ENCODE peak calls at places on chromosomes 6 and 20, in ten cellular contexts. K is aorta; Y is stromal cell of bone marrow; E is stimulated activated CD4-positive, alpha-beta T cell treated with anti-CD3 and anti-CD28 coated beads, Interleukin-12 subunit alpha, Interleukin-12 subunit beta, amount 100 ng/mL, for 48 hours; W is B cell; N is heart left ventricle; X is fibroblast of the aortic adventitia; V is non-pigmented ciliary epithelial cell; R is Right ventricle myocardium superior; H is WTC11. M is an unnamed sample.

GRCh38 chr20:20632644-20633043 is 79.8 kb downstream of the RALGAPA2 start:
- DNase-seq in R (no peak), V (no peak), Y (no peak), X (no peak), K (no peak), W (no peak), H (no peak), N (no peak), E (no peak), M (no peak)

GRCh38 chr20:3043381-3043780 is at the start of gene GNRH2:
- DNase-seq in V (no peak), X (no peak), H (no peak), W (no peak), E (no peak), N (no peak), Y (no peak), R (no peak), K (no peak), M (no peak)

GRCh38 chr20:25248501-25249172 is 752 bp downstream of the PYGB start:
- DNase-seq in K (peak), N (no peak), V (no peak), H (peak), W (no peak), E (no peak), X (peak), Y (no peak), R (peak), M (no peak)

GRCh38 chr6:17167327-17167979 is 65.6 kb downstream of the STMND1 start:
- DNase-seq in K (no peak), R (peak), E (no peak), V (no peak), W (no peak), Y (no peak), H (peak), X (peak), N (no peak), M (no peak)

GRCh38 chr6:108588586-108588985 is 27.9 kb downstream of the FOXO3 start:
- DNase-seq in K (no peak), E (no peak), Y (no peak), X (peak), H (no peak), N (no peak), R (no peak), W (no peak), V (no peak), M (no peak)

GRCh38 chr6:29685718-29686326 is 4.9 kb upstream of the ZFP57 start:
- DNase-seq in V (no peak), H (peak), N (no peak), Y (no peak), X (no peak), E (no peak), R (peak), K (peak), W (no peak), M (no peak)

GRCh38 chr6:8657522-8657921 is 222.2 kb upstream of the SLC35B3 start:
- DNase-seq in N (no peak), K (no peak), V (no peak), Y (no peak), X (no peak), R (no peak), H (no peak), E (no peak), W (no peak), M (no peak)

GRCh38 chr6:45738057-45738455 is 277.6 kb downstream of the CLIC5 start:
- DNase-seq in K (no peak), W (no peak), H (no peak), N (no peak), Y (no peak), X (no peak), R (no peak), V (no peak), E (no peak), M (no peak)

GRCh38 chr6:56381852-56382251 is 134.5 kb upstream of the COL21A1 start:
- DNase-seq in V (no peak), E (no peak), Y (no peak), X (no peak), N (no peak), K (no peak), W (no peak), R (no peak), H (no peak), M (no peak)

GRCh38 chr6:108165714-108166663 is at the start of gene NR2E1:
- DNase-seq in K (no peak), V (no peak), R (no peak), H (peak), X (peak), Y (no peak), W (no peak), E (no peak), N (no peak), M (no peak)

GRCh38 chr6:138607478-138608433 is 108.5 kb upstream of the NHSL1 start:
- DNase-seq in N (no peak), H (no peak), X (no peak), V (no peak), W (no peak), R (no peak), Y (no peak), E (no peak), K (no peak), M (no peak)

GRCh38 chr6:112501705-112502104 is 154.6 kb downstream of the RFPL4B start:
- DNase-seq in E (no peak), R (peak), N (no peak), W (no peak), Y (no peak), X (no peak), H (peak), V (no peak), K (no peak), M (no peak)

GRCh38 chr6:29527564-29527963 is 32.0 kb downstream of the UBD start:
- DNase-seq in V (no peak), R (no peak), W (no peak), X (no peak), K (no peak), Y (no peak), N (no peak), E (no peak), H (no peak), M (no peak)

GRCh38 chr6:36334343-36334742 is 2.3 kb downstream of the BNIP5 start:
- DNase-seq in V (no peak), H (no peak), Y (no peak), X (no peak), N (no peak), W (no peak), K (peak), R (no peak), E (no peak), M (no peak)

GRCh38 chr20:34343458-34344255 is 19.4 kb upstream of the ITCH start:
- DNase-seq in X (no peak), V (no peak), Y (no peak), K (no peak), W (no peak), E (no peak), H (no peak), R (no peak), N (no peak), M (no peak)

GRCh38 chr20:50395258-50395729 is 114.9 kb upstream of the PTPN1 start:
- DNase-seq in N (peak), E (no peak), H (no peak), R (peak), V (no peak), W (no peak), Y (no peak), K (peak), X (no peak), M (no peak)

GRCh38 chr6:105400501-105400900 is 2.4 kb downstream of the PREP start:
- DNase-seq in X (peak), R (no peak), E (no peak), H (no peak), N (no peak), W (no peak), K (no peak), Y (no peak), V (no peak), M (no peak)

GRCh38 chr6:20509211-20509610 is 25.0 kb upstream of the CDKAL1 start:
- DNase-seq in V (no peak), W (no peak), X (no peak), H (no peak), R (no peak), K (no peak), N (no peak), E (no peak), Y (no peak), M (no peak)

GRCh38 chr6:170165085-170165484 is 125.8 kb downstream of the DLL1 start:
- DNase-seq in N (peak), Y (no peak), K (peak), E (no peak), H (no peak), R (peak), W (no peak), X (no peak), V (no peak), M (no peak)

GRCh38 chr6:26196846-26197683 is 109.8 kb downstream of the HFE start:
- DNase-seq in H (peak), N (peak), K (peak), W (peak), V (peak), E (peak), Y (peak), R (peak), X (peak), M (peak)

GRCh38 chr6:36545767-36546663 is 1.3 kb downstream of the STK38 start:
- DNase-seq in H (no peak), Y (peak), N (no peak), V (no peak), R (no peak), W (no peak), K (no peak), E (no peak), X (peak), M (peak)

GRCh38 chr20:5674176-5674660 is 76.0 kb upstream of the SHLD1 start:
- DNase-seq in K (no peak), V (no peak), X (no peak), Y (no peak), E (peak), R (no peak), N (no peak), W (peak), H (no peak), M (no peak)

GRCh38 chr6:90028995-90029635 is 134.8 kb downstream of the GJA10 start:
- DNase-seq in H (no peak), R (no peak), W (no peak), N (no peak), E (no peak), X (no peak), K (no peak), V (no peak), Y (no peak), M (no peak)

GRCh38 chr6:1624071-1624847 is 14.5 kb downstream of the FOXC1 start:
- DNase-seq in H (peak), E (no peak), V (no peak), K (no peak), Y (no peak), R (no peak), X (peak), W (no peak), N (no peak), M (no peak)

GRCh38 chr6:74128536-74128935 is 432.5 kb downstream of the CD109 start:
- DNase-seq in E (no peak), Y (peak), K (no peak), X (no peak), R (no peak), H (no peak), V (no peak), N (no peak), W (no peak), M (no peak)

GRCh38 chr6:25202505-25202904 is 76.7 kb upstream of the CARMIL1 start:
- DNase-seq in E (no peak), W (no peak), N (no peak), V (peak), K (no peak), Y (peak), H (no peak), R (no peak), X (peak), M (peak)

GRCh38 chr6:48144024-48144423 is 33.0 kb upstream of the PTCHD4 start:
- DNase-seq in H (no peak), K (no peak), W (no peak), Y (no peak), E (no peak), V (no peak), N (no peak), R (no peak), X (peak), M (no peak)

GRCh38 chr6:73484438-73484837 is 22.9 kb downstream of the MTO1 start:
- DNase-seq in R (no peak), V (no peak), Y (no peak), W (no peak), K (no peak), E (no peak), X (no peak), N (no peak), H (no peak), M (no peak)

GRCh38 chr6:79724816-79725215 is 93.7 kb downstream of the SH3BGRL2 start:
- DNase-seq in Y (no peak), N (no peak), V (no peak), E (no peak), X (no peak), R (peak), W (no peak), K (no peak), H (no peak), M (no peak)

GRCh38 chr20:43404880-43405279 is 52.8 kb upstream of the SRSF6 start:
- DNase-seq in R (no peak), W (no peak), X (peak), V (no peak), Y (no peak), H (peak), K (no peak), N (no peak), E (no peak), M (no peak)

GRCh38 chr20:62367136-62367482 is at the start of gene LAMA5:
- DNase-seq in E (no peak), K (peak), N (peak), Y (no peak), V (no peak), H (peak), X (no peak), R (peak), W (no peak), M (no peak)

GRCh38 chr6:150775400-150775799 is 90.1 kb upstream of the MTHFD1L start:
- DNase-seq in H (no peak), V (no peak), Y (no peak), K (no peak), X (no peak), R (no peak), W (no peak), E (no peak), N (no peak), M (no peak)

GRCh38 chr20:39890697-39891096 is 798.3 kb downstream of the MAFB start:
- DNase-seq in K (no peak), H (no peak), E (no peak), X (no peak), N (no peak), V (no peak), W (no peak), Y (no peak), R (no peak), M (no peak)

GRCh38 chr6:111823831-111824607 is 49.2 kb downstream of the FYN start:
- DNase-seq in Y (peak), V (peak), E (no peak), K (no peak), R (no peak), N (no peak), X (peak), H (no peak), W (no peak), M (peak)

GRCh38 chr20:37314099-37314498 is 24.6 kb downstream of the MANBAL start:
- DNase-seq in E (no peak), W (no peak), R (peak), Y (no peak), N (no peak), X (no peak), K (no peak), V (no peak), H (no peak), M (no peak)

GRCh38 chr6:106360410-106360988 is at the start of gene CRYBG1:
- DNase-seq in X (no peak), N (peak), E (peak), W (peak), K (peak), V (no peak), R (peak), H (peak), Y (no peak), M (no peak)

GRCh38 chr6:19723533-19723932 is 113.6 kb upstream of the ID4 start:
- DNase-seq in N (no peak), W (no peak), H (no peak), K (no peak), Y (peak), V (peak), R (no peak), X (peak), E (no peak), M (peak)

GRCh38 chr6:324116-324728 is 31.9 kb downstream of the DUSP22 start:
- DNase-seq in H (no peak), N (no peak), E (no peak), Y (no peak), R (peak), K (peak), V (no peak), X (no peak), W (no peak), M (no peak)